ENCODE peak calls at places on chromosome 22, in six cellular contexts. One of them, this sample, is unnamed.

GRCh38 chr22:47388331-47388730 is 625.9 kb downstream of the TBC1D22A start:
- DNase-seq in stimulated activated CD4-positive, alpha-beta T cell treated with anti-CD3 and anti-CD28 coated beads, Interleukin-1b, Interleukin-23, amount 100 ng/mL, for 24 hours: no peak
- DNase-seq in effector memory CD8-positive, alpha-beta T cell: no peak
- DNase-seq in astrocyte of the spinal cord: no peak
- DNase-seq in NCI-H2171 treated with DMSO at 0.1 percent for 48 hours: no peak
- DNase-seq in upper lobe of left lung: no peak
- DNase-seq in this sample: no peak

GRCh38 chr22:38452373-38453064 is 2.5 kb downstream of the KCNJ4 start:
- DNase-seq in NCI-H2171 treated with DMSO at 0.1 percent for 48 hours: peak; percentile 84
- DNase-seq in astrocyte of the spinal cord: no peak
- DNase-seq in effector memory CD8-positive, alpha-beta T cell: no peak
- DNase-seq in upper lobe of left lung: no peak
- DNase-seq in stimulated activated CD4-positive, alpha-beta T cell treated with anti-CD3 and anti-CD28 coated beads, Interleukin-1b, Interleukin-23, amount 100 ng/mL, for 24 hours: no peak
- DNase-seq in this sample: no peak

GRCh38 chr22:44387486-44387885 is 74.7 kb upstream of the SHISAL1 start:
- DNase-seq in astrocyte of the spinal cord: no peak
- DNase-seq in stimulated activated CD4-positive, alpha-beta T cell treated with anti-CD3 and anti-CD28 coated beads, Interleukin-1b, Interleukin-23, amount 100 ng/mL, for 24 hours: no peak
- DNase-seq in effector memory CD8-positive, alpha-beta T cell: no peak
- DNase-seq in NCI-H2171 treated with DMSO at 0.1 percent for 48 hours: no peak
- DNase-seq in upper lobe of left lung: no peak
- DNase-seq in this sample: no peak

GRCh38 chr22:22168190-22168940 is 76.2 kb upstream of the VPREB1 start:
- DNase-seq in effector memory CD8-positive, alpha-beta T cell: peak; percentile 12
- DNase-seq in stimulated activated CD4-positive, alpha-beta T cell treated with anti-CD3 and anti-CD28 coated beads, Interleukin-1b, Interleukin-23, amount 100 ng/mL, for 24 hours: no peak
- DNase-seq in astrocyte of the spinal cord: peak; percentile 44
- DNase-seq in upper lobe of left lung: no peak
- DNase-seq in NCI-H2171 treated with DMSO at 0.1 percent for 48 hours: peak; percentile 96
- DNase-seq in this sample: no peak

GRCh38 chr22:19843107-19843856 is 11.4 kb downstream of the GNB1L start:
- DNase-seq in stimulated activated CD4-positive, alpha-beta T cell treated with anti-CD3 and anti-CD28 coated beads, Interleukin-1b, Interleukin-23, amount 100 ng/mL, for 24 hours: no peak
- DNase-seq in effector memory CD8-positive, alpha-beta T cell: no peak
- DNase-seq in upper lobe of left lung: peak; percentile 62
- DNase-seq in astrocyte of the spinal cord: no peak
- DNase-seq in NCI-H2171 treated with DMSO at 0.1 percent for 48 hours: peak; percentile 46
- DNase-seq in this sample: no peak

GRCh38 chr22:44975444-44976262 is 34.2 kb downstream of the PHF21B start:
- DNase-seq in astrocyte of the spinal cord: peak; percentile 72
- DNase-seq in stimulated activated CD4-positive, alpha-beta T cell treated with anti-CD3 and anti-CD28 coated beads, Interleukin-1b, Interleukin-23, amount 100 ng/mL, for 24 hours: peak; percentile 48
- DNase-seq in upper lobe of left lung: no peak
- DNase-seq in effector memory CD8-positive, alpha-beta T cell: peak; percentile 21
- DNase-seq in NCI-H2171 treated with DMSO at 0.1 percent for 48 hours: no peak
- DNase-seq in this sample: peak; percentile 18

GRCh38 chr22:47178339-47178738 is 415.9 kb downstream of the TBC1D22A start:
- DNase-seq in NCI-H2171 treated with DMSO at 0.1 percent for 48 hours: no peak
- DNase-seq in effector memory CD8-positive, alpha-beta T cell: no peak
- DNase-seq in astrocyte of the spinal cord: no peak
- DNase-seq in stimulated activated CD4-positive, alpha-beta T cell treated with anti-CD3 and anti-CD28 coated beads, Interleukin-1b, Interleukin-23, amount 100 ng/mL, for 24 hours: no peak
- DNase-seq in upper lobe of left lung: no peak
- DNase-seq in this sample: no peak

GRCh38 chr22:35782504-35782903 is 64.8 kb downstream of the APOL5 start:
- DNase-seq in stimulated activated CD4-positive, alpha-beta T cell treated with anti-CD3 and anti-CD28 coated beads, Interleukin-1b, Interleukin-23, amount 100 ng/mL, for 24 hours: no peak
- DNase-seq in upper lobe of left lung: no peak
- DNase-seq in NCI-H2171 treated with DMSO at 0.1 percent for 48 hours: no peak
- DNase-seq in astrocyte of the spinal cord: peak; percentile 24
- DNase-seq in effector memory CD8-positive, alpha-beta T cell: no peak
- DNase-seq in this sample: no peak

GRCh38 chr22:22770280-22770871 is 117.2 kb upstream of the IGLL5 start:
- DNase-seq in upper lobe of left lung: no peak
- DNase-seq in NCI-H2171 treated with DMSO at 0.1 percent for 48 hours: peak; percentile 9
- DNase-seq in stimulated activated CD4-positive, alpha-beta T cell treated with anti-CD3 and anti-CD28 coated beads, Interleukin-1b, Interleukin-23, amount 100 ng/mL, for 24 hours: peak; percentile 19
- DNase-seq in astrocyte of the spinal cord: peak; percentile 4
- DNase-seq in effector memory CD8-positive, alpha-beta T cell: peak; percentile 45
- DNase-seq in this sample: peak; percentile 31

GRCh38 chr22:48358886-48359612 is 1468.6 kb downstream of the BRD1 start:
- DNase-seq in upper lobe of left lung: no peak
- DNase-seq in effector memory CD8-positive, alpha-beta T cell: no peak
- DNase-seq in NCI-H2171 treated with DMSO at 0.1 percent for 48 hours: peak; percentile 87
- DNase-seq in astrocyte of the spinal cord: no peak
- DNase-seq in stimulated activated CD4-positive, alpha-beta T cell treated with anti-CD3 and anti-CD28 coated beads, Interleukin-1b, Interleukin-23, amount 100 ng/mL, for 24 hours: no peak
- DNase-seq in this sample: no peak

GRCh38 chr22:46171940-46172339 is 21.6 kb downstream of the PPARA start:
- DNase-seq in astrocyte of the spinal cord: peak; percentile 62
- DNase-seq in stimulated activated CD4-positive, alpha-beta T cell treated with anti-CD3 and anti-CD28 coated beads, Interleukin-1b, Interleukin-23, amount 100 ng/mL, for 24 hours: no peak
- DNase-seq in effector memory CD8-positive, alpha-beta T cell: no peak
- DNase-seq in upper lobe of left lung: no peak
- DNase-seq in NCI-H2171 treated with DMSO at 0.1 percent for 48 hours: peak; percentile 22
- DNase-seq in this sample: no peak

GRCh38 chr22:37569009-37569920 is 9.0 kb downstream of the CDC42EP1 start:
- DNase-seq in NCI-H2171 treated with DMSO at 0.1 percent for 48 hours: no peak
- DNase-seq in effector memory CD8-positive, alpha-beta T cell: no peak
- DNase-seq in upper lobe of left lung: no peak
- DNase-seq in stimulated activated CD4-positive, alpha-beta T cell treated with anti-CD3 and anti-CD28 coated beads, Interleukin-1b, Interleukin-23, amount 100 ng/mL, for 24 hours: no peak
- DNase-seq in astrocyte of the spinal cord: no peak
- DNase-seq in this sample: no peak

GRCh38 chr22:31347251-31348008 is 1.3 kb upstream of the PATZ1 start:
- DNase-seq in effector memory CD8-positive, alpha-beta T cell: peak; percentile 38
- DNase-seq in upper lobe of left lung: peak; percentile 93
- DNase-seq in stimulated activated CD4-positive, alpha-beta T cell treated with anti-CD3 and anti-CD28 coated beads, Interleukin-1b, Interleukin-23, amount 100 ng/mL, for 24 hours: peak; percentile 61
- DNase-seq in astrocyte of the spinal cord: peak; percentile 71
- DNase-seq in NCI-H2171 treated with DMSO at 0.1 percent for 48 hours: peak; percentile 80
- DNase-seq in this sample: peak; percentile 58

GRCh38 chr22:35809816-35810215 is 92.1 kb downstream of the APOL5 start:
- DNase-seq in NCI-H2171 treated with DMSO at 0.1 percent for 48 hours: no peak
- DNase-seq in upper lobe of left lung: no peak
- DNase-seq in astrocyte of the spinal cord: no peak
- DNase-seq in stimulated activated CD4-positive, alpha-beta T cell treated with anti-CD3 and anti-CD28 coated beads, Interleukin-1b, Interleukin-23, amount 100 ng/mL, for 24 hours: no peak
- DNase-seq in effector memory CD8-positive, alpha-beta T cell: no peak
- DNase-seq in this sample: no peak

GRCh38 chr22:24969588-24970301 is 17.2 kb downstream of the KIAA1671 start:
- DNase-seq in stimulated activated CD4-positive, alpha-beta T cell treated with anti-CD3 and anti-CD28 coated beads, Interleukin-1b, Interleukin-23, amount 100 ng/mL, for 24 hours: no peak
- DNase-seq in astrocyte of the spinal cord: peak; percentile 78
- DNase-seq in upper lobe of left lung: no peak
- DNase-seq in effector memory CD8-positive, alpha-beta T cell: no peak
- DNase-seq in NCI-H2171 treated with DMSO at 0.1 percent for 48 hours: no peak
- DNase-seq in this sample: no peak

GRCh38 chr22:42842658-42843370 is 14.3 kb downstream of the ARFGAP3 start:
- DNase-seq in stimulated activated CD4-positive, alpha-beta T cell treated with anti-CD3 and anti-CD28 coated beads, Interleukin-1b, Interleukin-23, amount 100 ng/mL, for 24 hours: no peak
- DNase-seq in effector memory CD8-positive, alpha-beta T cell: no peak
- DNase-seq in upper lobe of left lung: no peak
- DNase-seq in astrocyte of the spinal cord: no peak
- DNase-seq in NCI-H2171 treated with DMSO at 0.1 percent for 48 hours: no peak
- DNase-seq in this sample: no peak

GRCh38 chr22:45302751-45303150 is 7.0 kb upstream of the FAM118A start:
- DNase-seq in upper lobe of left lung: no peak
- DNase-seq in effector memory CD8-positive, alpha-beta T cell: no peak
- DNase-seq in stimulated activated CD4-positive, alpha-beta T cell treated with anti-CD3 and anti-CD28 coated beads, Interleukin-1b, Interleukin-23, amount 100 ng/mL, for 24 hours: no peak
- DNase-seq in astrocyte of the spinal cord: no peak
- DNase-seq in NCI-H2171 treated with DMSO at 0.1 percent for 48 hours: no peak
- DNase-seq in this sample: no peak

GRCh38 chr22:23698094-23698493 is 7.3 kb downstream of the RGL4 start:
- DNase-seq in NCI-H2171 treated with DMSO at 0.1 percent for 48 hours: no peak
- DNase-seq in effector memory CD8-positive, alpha-beta T cell: no peak
- DNase-seq in astrocyte of the spinal cord: no peak
- DNase-seq in stimulated activated CD4-positive, alpha-beta T cell treated with anti-CD3 and anti-CD28 coated beads, Interleukin-1b, Interleukin-23, amount 100 ng/mL, for 24 hours: no peak
- DNase-seq in upper lobe of left lung: no peak
- DNase-seq in this sample: no peak

GRCh38 chr22:41078975-41079374 is 13.4 kb upstream of the EP300 start:
- DNase-seq in NCI-H2171 treated with DMSO at 0.1 percent for 48 hours: no peak
- DNase-seq in effector memory CD8-positive, alpha-beta T cell: no peak
- DNase-seq in astrocyte of the spinal cord: no peak
- DNase-seq in upper lobe of left lung: no peak
- DNase-seq in stimulated activated CD4-positive, alpha-beta T cell treated with anti-CD3 and anti-CD28 coated beads, Interleukin-1b, Interleukin-23, amount 100 ng/mL, for 24 hours: no peak
- DNase-seq in this sample: no peak

GRCh38 chr22:42800731-42801536 is 56.1 kb downstream of the ARFGAP3 start:
- DNase-seq in stimulated activated CD4-positive, alpha-beta T cell treated with anti-CD3 and anti-CD28 coated beads, Interleukin-1b, Interleukin-23, amount 100 ng/mL, for 24 hours: no peak
- DNase-seq in effector memory CD8-positive, alpha-beta T cell: no peak
- DNase-seq in NCI-H2171 treated with DMSO at 0.1 percent for 48 hours: peak; percentile 98
- DNase-seq in upper lobe of left lung: no peak
- DNase-seq in astrocyte of the spinal cord: no peak
- DNase-seq in this sample: no peak

GRCh38 chr22:49641770-49642313 is 185.8 kb downstream of the BRD1 start:
- DNase-seq in stimulated activated CD4-positive, alpha-beta T cell treated with anti-CD3 and anti-CD28 coated beads, Interleukin-1b, Interleukin-23, amount 100 ng/mL, for 24 hours: no peak
- DNase-seq in upper lobe of left lung: peak; percentile 43
- DNase-seq in effector memory CD8-positive, alpha-beta T cell: no peak
- DNase-seq in NCI-H2171 treated with DMSO at 0.1 percent for 48 hours: no peak
- DNase-seq in astrocyte of the spinal cord: no peak
- DNase-seq in this sample: no peak

GRCh38 chr22:21764038-21764804 is 28.6 kb upstream of the YPEL1 start:
- DNase-seq in upper lobe of left lung: no peak
- DNase-seq in NCI-H2171 treated with DMSO at 0.1 percent for 48 hours: no peak
- DNase-seq in stimulated activated CD4-positive, alpha-beta T cell treated with anti-CD3 and anti-CD28 coated beads, Interleukin-1b, Interleukin-23, amount 100 ng/mL, for 24 hours: no peak
- DNase-seq in effector memory CD8-positive, alpha-beta T cell: no peak
- DNase-seq in astrocyte of the spinal cord: no peak
- DNase-seq in this sample: no peak

GRCh38 chr22:45884201-45885067 is 92.5 kb downstream of the WNT7B start:
- DNase-seq in effector memory CD8-positive, alpha-beta T cell: no peak
- DNase-seq in upper lobe of left lung: peak; percentile 56
- DNase-seq in stimulated activated CD4-positive, alpha-beta T cell treated with anti-CD3 and anti-CD28 coated beads, Interleukin-1b, Interleukin-23, amount 100 ng/mL, for 24 hours: no peak
- DNase-seq in astrocyte of the spinal cord: no peak
- DNase-seq in NCI-H2171 treated with DMSO at 0.1 percent for 48 hours: no peak
- DNase-seq in this sample: no peak

GRCh38 chr22:30605449-30606110 is 1.4 kb upstream of the TCN2 start:
- DNase-seq in upper lobe of left lung: no peak
- DNase-seq in astrocyte of the spinal cord: peak; percentile 45
- DNase-seq in stimulated activated CD4-positive, alpha-beta T cell treated with anti-CD3 and anti-CD28 coated beads, Interleukin-1b, Interleukin-23, amount 100 ng/mL, for 24 hours: no peak
- DNase-seq in NCI-H2171 treated with DMSO at 0.1 percent for 48 hours: peak; percentile 18
- DNase-seq in effector memory CD8-positive, alpha-beta T cell: peak; percentile 29
- DNase-seq in this sample: peak; percentile 16

GRCh38 chr22:46142548-46143490 is 7.5 kb upstream of the PPARA start:
- DNase-seq in stimulated activated CD4-positive, alpha-beta T cell treated with anti-CD3 and anti-CD28 coated beads, Interleukin-1b, Interleukin-23, amount 100 ng/mL, for 24 hours: no peak
- DNase-seq in upper lobe of left lung: no peak
- DNase-seq in astrocyte of the spinal cord: no peak
- DNase-seq in effector memory CD8-positive, alpha-beta T cell: no peak
- DNase-seq in NCI-H2171 treated with DMSO at 0.1 percent for 48 hours: no peak
- DNase-seq in this sample: no peak

GRCh38 chr22:48223488-48224190 is 1461.2 kb downstream of the TBC1D22A start:
- DNase-seq in upper lobe of left lung: no peak
- DNase-seq in astrocyte of the spinal cord: no peak
- DNase-seq in NCI-H2171 treated with DMSO at 0.1 percent for 48 hours: no peak
- DNase-seq in effector memory CD8-positive, alpha-beta T cell: no peak
- DNase-seq in stimulated activated CD4-positive, alpha-beta T cell treated with anti-CD3 and anti-CD28 coated beads, Interleukin-1b, Interleukin-23, amount 100 ng/mL, for 24 hours: no peak
- DNase-seq in this sample: no peak

GRCh38 chr22:19121631-19122142 is 525 bp downstream of the DGCR2 start:
- DNase-seq in upper lobe of left lung: peak; percentile 92
- DNase-seq in effector memory CD8-positive, alpha-beta T cell: peak; percentile 18
- DNase-seq in NCI-H2171 treated with DMSO at 0.1 percent for 48 hours: peak; percentile 17
- DNase-seq in astrocyte of the spinal cord: no peak
- DNase-seq in stimulated activated CD4-positive, alpha-beta T cell treated with anti-CD3 and anti-CD28 coated beads, Interleukin-1b, Interleukin-23, amount 100 ng/mL, for 24 hours: no peak
- DNase-seq in this sample: peak; percentile 19

This sample was measured in CD8-positive, alpha-beta memory T cell.